ENCODE peak calls at places on chromosome 19, in ten cellular contexts. L, N, Z, G, R, J, T, H, V and U are unnamed samples.

GRCh38 chr19:44643605-44644390 is at the start of gene PVR:
- DNase-seq in L (peak; percentile 26), N (peak; percentile 74), Z (peak; percentile 26), G (peak; percentile 81), R (no peak), J (no peak), T (no peak), H (peak; percentile 79), V (peak; percentile 88), U (peak; percentile 41)

GRCh38 chr19:50361290-50362029 is 4.0 kb downstream of the NAPSA start:
- DNase-seq in L (no peak), N (no peak), Z (peak; percentile 26), G (no peak), R (no peak), J (no peak), T (no peak), H (no peak), V (peak; percentile 23), U (no peak)

GRCh38 chr19:11881151-11881800 is 6.3 kb upstream of the ZNF69 start:
- DNase-seq in L (no peak), N (peak; percentile 67), Z (peak; percentile 70), G (peak; percentile 11), R (peak; percentile 35), J (peak; percentile 59), T (peak; percentile 39), H (peak; percentile 82), V (no peak), U (no peak)

GRCh38 chr19:1313695-1314613 is 28.3 kb downstream of the EFNA2 start:
- DNase-seq in L (no peak), N (no peak), Z (no peak), G (no peak), R (no peak), J (no peak), T (no peak), H (no peak), V (no peak), U (no peak)

GRCh38 chr19:55112781-55113569 is 4.5 kb downstream of the PPP1R12C start:
- DNase-seq in L (no peak), N (no peak), Z (no peak), G (no peak), R (no peak), J (no peak), T (no peak), H (no peak), V (peak; percentile 52), U (no peak)

GRCh38 chr19:47437500-47437899 is 18.2 kb upstream of the MEIS3 start:
- DNase-seq in L (no peak), N (no peak), Z (no peak), G (no peak), R (no peak), J (no peak), T (no peak), H (peak; percentile 71), V (no peak), U (no peak)

GRCh38 chr19:33703821-33704220 is 82.1 kb downstream of the CHST8 start:
- DNase-seq in L (no peak), N (no peak), Z (no peak), G (no peak), R (no peak), J (no peak), T (no peak), H (no peak), V (no peak), U (no peak)

GRCh38 chr19:14599548-14600147 is 16.8 kb downstream of the CLEC17A start:
- DNase-seq in L (no peak), N (no peak), Z (no peak), G (no peak), R (no peak), J (no peak), T (no peak), H (no peak), V (no peak), U (no peak)

GRCh38 chr19:8083141-8083540 is 30.6 kb downstream of the CCL25 start:
- DNase-seq in L (no peak), N (no peak), Z (no peak), G (no peak), R (no peak), J (no peak), T (no peak), H (no peak), V (no peak), U (no peak)

GRCh38 chr19:55116232-55117062 is 990 bp downstream of the PPP1R12C start:
- DNase-seq in L (no peak), N (peak; percentile 57), Z (peak; percentile 73), G (peak; percentile 67), R (peak; percentile 32), J (peak; percentile 21), T (peak; percentile 33), H (no peak), V (peak; percentile 77), U (peak; percentile 60)

GRCh38 chr19:10112895-10113591 is 1.6 kb downstream of the P2RY11 start:
- DNase-seq in L (no peak), N (peak; percentile 71), Z (peak; percentile 67), G (peak; percentile 58), R (peak; percentile 58), J (peak; percentile 63), T (peak; percentile 65), H (peak; percentile 24), V (peak; percentile 71), U (peak; percentile 22)

GRCh38 chr19:2556221-2557092 is 80.5 kb downstream of the GADD45B start:
- DNase-seq in L (no peak), N (no peak), Z (no peak), G (no peak), R (no peak), J (no peak), T (no peak), H (no peak), V (peak; percentile 55), U (no peak)